ENCODE peak calls at places on chromosomes 3 and 15, in ten cellular contexts. Y is cardiac muscle cell, V is RWPE1, O is H9, X is psoas muscle, K is GM12878, E is lower lobe of right lung, U is body of pancreas, I is IMR-90, L is astrocyte. W is an unnamed sample.

GRCh38 chr3:111590096-111590491 is 5.1 kb downstream of the ZBED2 start:
- DNase-seq in Y (no peak), V (no peak), O (no peak), X (no peak), K (no peak), E (no peak), U (no peak), I (no peak), L (no peak), W (no peak)

GRCh38 chr3:124415471-124415960 is 314.7 kb upstream of the UMPS start:
- DNase-seq in Y (no peak), V (no peak), O (no peak), X (no peak), K (no peak), E (no peak), U (no peak), I (no peak), L (no peak), W (no peak)

GRCh38 chr15:62165029-62165792 is at the start of gene C2CD4B:
- DNase-seq in Y (peak), V (no peak), O (peak), X (peak), K (no peak), E (peak), U (peak), I (no peak), L (no peak), W (no peak)

GRCh38 chr15:29570931-29571727 is 251.1 kb downstream of the TJP1 start:
- DNase-seq in Y (peak), V (peak), O (peak), X (no peak), K (no peak), E (no peak), U (peak), I (no peak), L (peak), W (no peak)

GRCh38 chr15:48021336-48022086 is 99.3 kb upstream of the SLC24A5 start:
- DNase-seq in Y (no peak), V (peak), O (no peak), X (no peak), K (no peak), E (no peak), U (no peak), I (peak), L (peak), W (no peak)

GRCh38 chr15:42784705-42785104 is 47.8 kb upstream of the CDAN1 start:
- DNase-seq in Y (no peak), V (no peak), O (no peak), X (no peak), K (no peak), E (no peak), U (no peak), I (no peak), L (no peak), W (no peak)

GRCh38 chr3:196284396-196284795 is 3.1 kb downstream of the PCYT1A start:
- DNase-seq in Y (peak), V (no peak), O (no peak), X (no peak), K (no peak), E (no peak), U (no peak), I (peak), L (no peak), W (no peak)

GRCh38 chr3:32414527-32415202 is 23.0 kb downstream of the CMTM7 start:
- DNase-seq in Y (peak), V (no peak), O (no peak), X (no peak), K (no peak), E (no peak), U (no peak), I (peak), L (peak), W (peak)

GRCh38 chr3:4292301-4292700 is 10.9 kb upstream of the SETMAR start:
- DNase-seq in Y (no peak), V (no peak), O (no peak), X (no peak), K (no peak), E (no peak), U (no peak), I (no peak), L (no peak), W (no peak)

GRCh38 chr3:140845878-140846277 is 95.8 kb upstream of the SLC25A36 start:
- DNase-seq in Y (no peak), V (no peak), O (no peak), X (no peak), K (no peak), E (no peak), U (no peak), I (no peak), L (no peak), W (no peak)

GRCh38 chr3:171863920-171864319 is 20.8 kb downstream of the TMEM212 start:
- DNase-seq in Y (no peak), V (no peak), O (no peak), X (no peak), K (no peak), E (no peak), U (no peak), I (no peak), L (no peak), W (no peak)

GRCh38 chr3:39718674-39719595 is 90.5 kb upstream of the MYRIP start:
- DNase-seq in Y (peak), V (no peak), O (no peak), X (no peak), K (no peak), E (no peak), U (no peak), I (peak), L (peak), W (no peak)

GRCh38 chr3:128494152-128494650 is 1.2 kb upstream of the GATA2 start:
- DNase-seq in Y (no peak), V (no peak), O (no peak), X (no peak), K (no peak), E (no peak), U (no peak), I (no peak), L (no peak), W (no peak)

GRCh38 chr3:188950832-188951489 is 220.8 kb upstream of the TPRG1 start:
- DNase-seq in Y (peak), V (peak), O (no peak), X (peak), K (no peak), E (peak), U (peak), I (peak), L (peak), W (peak)

GRCh38 chr3:143970773-143971366 is 753 bp upstream of the DIPK2A start:
- DNase-seq in Y (no peak), V (peak), O (peak), X (peak), K (no peak), E (peak), U (peak), I (peak), L (peak), W (peak)

GRCh38 chr3:13134166-13134878 is 61.1 kb upstream of the IQSEC1 start:
- DNase-seq in Y (no peak), V (no peak), O (peak), X (no peak), K (no peak), E (peak), U (no peak), I (no peak), L (no peak), W (no peak)

GRCh38 chr15:85507114-85507513 is 126.7 kb downstream of the AKAP13 start:
- DNase-seq in Y (no peak), V (no peak), O (no peak), X (no peak), K (no peak), E (no peak), U (no peak), I (no peak), L (no peak), W (no peak)

GRCh38 chr15:96324192-96324895 is 6.2 kb upstream of the NR2F2 start:
- DNase-seq in Y (no peak), V (no peak), O (no peak), X (no peak), K (no peak), E (no peak), U (no peak), I (peak), L (peak), W (no peak)

GRCh38 chr3:116199063-116199462 is 246.2 kb downstream of the LSAMP start:
- DNase-seq in Y (no peak), V (no peak), O (no peak), X (no peak), K (no peak), E (no peak), U (no peak), I (no peak), L (no peak), W (no peak)

GRCh38 chr3:122691195-122691594 is 10.6 kb downstream of the PARP14 start:
- DNase-seq in Y (peak), V (peak), O (no peak), X (no peak), K (peak), E (no peak), U (peak), I (peak), L (peak), W (no peak)
- H3K27ac ChIP-seq in Y (no peak), V (no peak), O (no peak), X (no peak), K (no peak), E (no peak), U (no peak), I (no peak), L (no peak), W (no peak)

GRCh38 chr3:72338942-72339749 is 509.1 kb downstream of the SHQ1 start:
- DNase-seq in Y (peak), V (peak), O (no peak), X (peak), K (peak), E (no peak), U (peak), I (peak), L (peak), W (no peak)

GRCh38 chr3:72338082-72338941 is 509.9 kb downstream of the SHQ1 start:
- DNase-seq in Y (no peak), V (peak), O (no peak), X (no peak), K (no peak), E (no peak), U (no peak), I (peak), L (peak), W (no peak)

GRCh38 chr3:72340476-72341379 is 507.5 kb downstream of the SHQ1 start:
- DNase-seq in Y (no peak), V (no peak), O (no peak), X (no peak), K (peak), E (no peak), U (peak), I (no peak), L (no peak), W (no peak)

GRCh38 chr3:72340056-72340455 is 508.2 kb downstream of the SHQ1 start:
- DNase-seq in Y (no peak), V (no peak), O (no peak), X (no peak), K (no peak), E (no peak), U (no peak), I (no peak), L (no peak), W (no peak)

DNA sequence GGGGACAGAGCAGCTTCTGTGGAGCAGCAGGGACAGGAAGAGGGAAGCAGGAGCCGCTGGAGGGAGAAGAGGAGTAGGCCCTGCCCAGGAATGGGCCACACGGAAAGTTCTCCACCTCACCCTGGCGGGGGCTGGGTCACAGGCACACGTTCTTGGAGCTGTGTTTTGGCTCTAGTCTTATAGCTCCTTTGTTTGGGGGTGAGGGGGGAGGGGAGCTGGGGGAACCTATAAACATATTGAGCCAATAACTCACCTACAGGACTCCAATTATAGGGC is 508.6 kb downstream of the SHQ1 start:
- DNase-seq in Y (no peak), V (no peak), O (no peak), X (no peak), K (no peak), E (no peak), U (no peak), I (no peak), L (no peak), W (no peak)
- H3K27ac ChIP-seq in Y (peak), V (peak), O (no peak), X (peak), K (no peak), E (no peak), U (no peak), I (peak), L (peak), W (no peak)

GRCh38 chr3:8320711-8321458 is 180.7 kb upstream of the LMCD1 start:
- DNase-seq in Y (no peak), V (no peak), O (peak), X (no peak), K (no peak), E (no peak), U (no peak), I (no peak), L (no peak), W (no peak)
- H3K27ac ChIP-seq in Y (no peak), V (no peak), O (no peak), X (no peak), K (no peak), E (no peak), U (no peak), I (no peak), L (peak), W (no peak)

GRCh38 chr3:193977622-193978021 is 158.3 kb upstream of the HES1 start:
- DNase-seq in Y (no peak), V (no peak), O (no peak), X (no peak), K (no peak), E (peak), U (no peak), I (no peak), L (no peak), W (no peak)

GRCh38 chr3:193980905-193981304 is 155.0 kb upstream of the HES1 start:
- DNase-seq in Y (no peak), V (no peak), O (no peak), X (no peak), K (no peak), E (no peak), U (no peak), I (no peak), L (no peak), W (no peak)

GRCh38 chr3:193978030-193978429 is 157.9 kb upstream of the HES1 start:
- DNase-seq in Y (no peak), V (no peak), O (no peak), X (no peak), K (no peak), E (no peak), U (no peak), I (no peak), L (no peak), W (no peak)

GRCh38 chr3:193980326-193980725 is 155.6 kb upstream of the HES1 start:
- DNase-seq in Y (peak), V (no peak), O (no peak), X (no peak), K (no peak), E (no peak), U (no peak), I (no peak), L (peak), W (no peak)

DNA sequence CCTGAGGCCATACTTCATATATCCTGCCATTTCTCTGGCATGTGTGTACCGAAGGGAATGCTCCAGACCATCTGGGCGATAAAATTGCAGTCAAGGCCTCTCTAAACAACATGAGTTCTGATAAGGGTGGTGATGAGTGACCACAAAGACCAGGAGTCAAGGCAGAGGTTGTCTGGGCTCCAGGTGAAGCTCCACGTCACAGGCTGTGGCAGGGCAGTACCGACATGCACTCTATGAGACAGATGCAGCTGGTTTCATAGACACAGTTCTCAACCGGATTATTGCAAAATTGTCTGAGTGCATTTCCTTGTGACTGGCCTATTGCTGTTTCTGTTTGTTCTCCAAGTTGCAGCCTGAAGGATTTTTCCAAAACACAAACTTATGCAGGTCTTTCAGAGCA is 157.5 kb upstream of the HES1 start:
- DNase-seq in Y (no peak), V (no peak), O (no peak), X (no peak), K (no peak), E (no peak), U (no peak), I (no peak), L (peak), W (no peak)
- H3K27ac ChIP-seq in Y (no peak), V (peak), O (no peak), X (no peak), K (no peak), E (no peak), U (no peak), I (no peak), L (no peak), W (no peak)

GRCh38 chr15:44381223-44381622 is 46.2 kb upstream of the CTDSPL2 start:
- DNase-seq in Y (peak), V (no peak), O (no peak), X (no peak), K (no peak), E (no peak), U (no peak), I (no peak), L (no peak), W (no peak)

GRCh38 chr15:44385344-44385942 is 42.0 kb upstream of the CTDSPL2 start:
- DNase-seq in Y (peak), V (no peak), O (no peak), X (no peak), K (no peak), E (no peak), U (no peak), I (no peak), L (no peak), W (no peak)
- H3K27ac ChIP-seq in Y (no peak), V (peak), O (no peak), X (no peak), K (peak), E (no peak), U (no peak), I (peak), L (peak), W (no peak)

DNA sequence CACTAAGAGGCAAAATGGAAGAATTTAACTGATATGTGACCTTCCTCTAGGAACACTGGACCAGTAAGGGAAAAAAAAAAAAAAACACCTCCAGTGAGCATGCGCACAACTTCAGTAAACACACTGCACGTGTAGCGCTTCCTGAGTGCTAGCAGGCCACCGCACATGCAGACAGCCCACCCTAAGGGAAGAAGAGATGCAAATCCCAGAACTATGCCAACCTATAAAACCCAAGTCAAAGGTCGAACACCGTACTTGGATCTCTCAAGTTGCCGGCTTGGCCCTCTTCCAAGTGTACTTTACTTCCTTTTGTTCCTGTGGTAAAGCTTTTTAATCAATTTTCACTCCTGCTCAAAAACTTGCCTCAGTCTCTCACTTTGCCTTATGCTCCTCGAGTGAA is 64.5 kb upstream of the CADPS start:
- DNase-seq in Y (no peak), V (no peak), O (no peak), X (no peak), K (no peak), E (no peak), U (no peak), I (no peak), L (no peak), W (no peak)
- H3K27ac ChIP-seq in Y (no peak), V (no peak), O (no peak), X (no peak), K (no peak), E (no peak), U (no peak), I (no peak), L (no peak), W (no peak)

DNA sequence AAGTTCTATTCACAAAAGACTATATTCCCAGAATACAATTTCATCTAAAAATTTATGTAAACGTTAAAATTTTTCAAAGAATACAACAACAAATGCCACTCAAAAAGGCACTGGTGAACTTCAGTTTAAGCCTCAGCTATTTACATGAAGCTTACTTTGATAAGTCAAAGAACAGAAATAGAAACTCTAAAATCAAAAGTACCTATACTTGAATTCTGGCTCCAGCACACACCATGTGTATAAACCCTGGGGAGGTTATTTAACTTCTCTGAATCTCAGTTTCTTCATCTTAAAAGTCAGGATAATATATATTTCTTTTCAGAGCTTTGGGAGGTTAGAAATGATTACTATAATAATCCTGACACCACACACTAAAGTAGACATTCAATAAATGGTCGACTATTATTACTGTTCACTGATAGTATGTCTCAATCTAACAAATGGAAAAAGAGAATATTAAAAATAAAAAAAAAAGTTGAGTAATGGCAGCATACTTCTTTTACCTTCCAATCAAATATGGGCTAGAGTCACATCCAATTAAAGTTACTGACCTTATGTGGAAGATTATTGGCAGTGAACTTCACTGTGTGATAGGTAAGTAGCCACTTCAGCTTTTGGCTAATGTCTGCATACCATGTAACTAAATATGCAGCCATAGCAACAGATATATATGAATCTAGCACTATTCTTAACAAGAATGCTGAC is 248.4 kb downstream of the ISL2 start:
- DNase-seq in Y (no peak), V (no peak), O (no peak), X (no peak), K (no peak), E (no peak), U (no peak), I (no peak), L (no peak), W (no peak)
- H3K27ac ChIP-seq in Y (no peak), V (no peak), O (no peak), X (no peak), K (no peak), E (no peak), U (no peak), I (no peak), L (no peak), W (no peak)

GRCh38 chr15:66670198-66670597 is 31.8 kb upstream of the SMAD6 start:
- DNase-seq in Y (no peak), V (no peak), O (no peak), X (no peak), K (no peak), E (no peak), U (no peak), I (no peak), L (no peak), W (no peak)
- H3K27ac ChIP-seq in Y (peak), V (no peak), O (no peak), X (no peak), K (no peak), E (no peak), U (no peak), I (no peak), L (no peak), W (no peak)

W was measured in CD4-positive, alpha-beta T cell.